ENCODE peak calls at places on chromosomes 5 and 9, in eight cellular contexts. G, P, O, N, Q, E, R and A are unnamed samples.
A peak's percentile ranks its signal among the peaks of the same experiment; 100 is the strongest.

GRCh38 chr5:168796840-168797548 is 217.8 kb upstream of the PANK3 start:
- DNase-seq in G (no peak), P (no peak), O (no peak), N (no peak), Q (no peak), E (no peak), R (no peak), A (no peak)

GRCh38 chr9:127937383-127938297 is at the start of gene DPM2:
- DNase-seq in G (peak; percentile 93), P (peak; percentile 96), O (peak; percentile 77), N (peak; percentile 92), Q (peak; percentile 61), E (peak; percentile 96), R (peak; percentile 79), A (peak; percentile 94)

GRCh38 chr9:4615251-4615650 is 46.8 kb upstream of the PLPP6 start:
- DNase-seq in G (no peak), P (no peak), O (no peak), N (no peak), Q (no peak), E (no peak), R (peak; percentile 4), A (no peak)

GRCh38 chr5:136963521-136963920 is 535.6 kb downstream of the SPOCK1 start:
- DNase-seq in G (no peak), P (no peak), O (no peak), N (no peak), Q (no peak), E (no peak), R (peak; percentile 23), A (no peak)

GRCh38 chr5:38734353-38734752 is 111.5 kb upstream of the OSMR start:
- DNase-seq in G (no peak), P (no peak), O (no peak), N (no peak), Q (no peak), E (peak; percentile 84), R (no peak), A (no peak)

GRCh38 chr5:32225445-32225844 is 51.3 kb upstream of the GOLPH3 start:
- DNase-seq in G (no peak), P (no peak), O (peak; percentile 33), N (no peak), Q (no peak), E (no peak), R (no peak), A (no peak)

GRCh38 chr5:170225326-170226137 is 7.3 kb upstream of the C5orf58 start:
- DNase-seq in G (peak; percentile 70), P (peak; percentile 56), O (peak; percentile 40), N (peak; percentile 83), Q (peak; percentile 50), E (peak; percentile 91), R (peak; percentile 76), A (peak; percentile 74)

GRCh38 chr5:37850128-37850865 is 10.5 kb upstream of the GDNF start:
- DNase-seq in G (no peak), P (no peak), O (no peak), N (no peak), Q (no peak), E (no peak), R (no peak), A (no peak)

GRCh38 chr5:124210106-124210918 is 536.1 kb downstream of the ZNF608 start:
- DNase-seq in G (no peak), P (no peak), O (no peak), N (no peak), Q (no peak), E (no peak), R (no peak), A (no peak)

GRCh38 chr9:90815183-90815943 is 13.7 kb downstream of the SYK start:
- DNase-seq in G (no peak), P (peak; percentile 85), O (no peak), N (no peak), Q (no peak), E (no peak), R (no peak), A (no peak)

GRCh38 chr9:76379494-76379893 is 14.7 kb downstream of the RFK start:
- DNase-seq in G (no peak), P (no peak), O (peak; percentile 99), N (no peak), Q (no peak), E (no peak), R (peak; percentile 84), A (no peak)

GRCh38 chr5:23027341-23027740 is 174.2 kb upstream of the CDH12 start:
- DNase-seq in G (no peak), P (no peak), O (no peak), N (no peak), Q (no peak), E (no peak), R (no peak), A (no peak)

GRCh38 chr5:68024426-68024825 is 191.1 kb upstream of the PIK3R1 start:
- DNase-seq in G (no peak), P (no peak), O (no peak), N (no peak), Q (no peak), E (no peak), R (no peak), A (no peak)

GRCh38 chr5:177997319-177997670 is 1.3 kb upstream of the PROP1 start:
- DNase-seq in G (no peak), P (no peak), O (no peak), N (no peak), Q (no peak), E (no peak), R (peak; percentile 38), A (no peak)

GRCh38 chr5:147267082-147267832 is 32.4 kb downstream of the STK32A start:
- DNase-seq in G (no peak), P (no peak), O (no peak), N (no peak), Q (no peak), E (no peak), R (no peak), A (no peak)

GRCh38 chr5:149959406-149960236 is 937 bp upstream of the SLC26A2 start:
- DNase-seq in G (peak; percentile 51), P (peak; percentile 49), O (peak; percentile 39), N (peak; percentile 73), Q (peak; percentile 87), E (peak; percentile 69), R (peak; percentile 84), A (peak; percentile 69)

DNA sequence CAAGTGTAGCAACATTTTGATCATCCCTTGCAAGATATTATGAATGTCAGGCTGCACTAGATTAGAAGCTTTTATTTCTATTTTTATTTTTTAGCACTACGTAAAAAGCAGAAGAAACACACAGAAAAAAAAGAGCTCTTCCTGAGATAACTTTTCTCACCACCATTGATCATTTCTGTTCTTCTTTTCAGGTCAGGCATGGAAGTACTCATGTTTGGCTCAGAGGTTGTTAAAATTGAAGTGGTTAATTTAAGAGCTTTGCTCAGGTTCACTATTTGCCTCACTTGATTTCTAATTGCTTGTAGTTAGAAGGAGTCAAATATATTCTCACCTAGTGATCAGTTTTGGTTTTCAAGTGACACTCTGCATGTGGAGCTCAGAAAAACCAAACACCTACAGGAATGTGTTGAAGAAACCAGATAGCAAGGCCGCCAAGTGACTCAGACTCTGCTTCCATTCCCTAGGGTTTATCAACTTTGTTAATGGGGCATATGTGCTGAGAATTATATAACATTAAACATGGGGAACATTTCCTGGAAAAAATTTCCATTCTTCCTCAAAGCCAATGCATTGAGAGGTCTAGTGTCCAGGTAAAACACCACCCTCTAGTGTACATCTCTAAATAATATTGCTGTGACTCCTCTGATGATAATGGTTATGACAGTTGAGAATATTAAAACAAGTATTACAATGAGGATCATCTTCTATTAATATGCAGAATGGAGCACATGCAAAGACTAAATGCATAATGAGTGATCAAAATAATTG is 679.7 kb downstream of the CETN3 start:
- DNase-seq in G (no peak), P (no peak), O (peak; percentile 34), N (peak; percentile 15), Q (peak; percentile 21), E (no peak), R (peak; percentile 73), A (peak; percentile 39)
- TF ChIP-seq CTCF in G (peak; percentile 35), P (peak; percentile 34), O (peak; percentile 41), N (peak; percentile 45), Q (peak; percentile 42), E (peak; percentile 34), R (peak; percentile 80), A (peak; percentile 62)

DNA sequence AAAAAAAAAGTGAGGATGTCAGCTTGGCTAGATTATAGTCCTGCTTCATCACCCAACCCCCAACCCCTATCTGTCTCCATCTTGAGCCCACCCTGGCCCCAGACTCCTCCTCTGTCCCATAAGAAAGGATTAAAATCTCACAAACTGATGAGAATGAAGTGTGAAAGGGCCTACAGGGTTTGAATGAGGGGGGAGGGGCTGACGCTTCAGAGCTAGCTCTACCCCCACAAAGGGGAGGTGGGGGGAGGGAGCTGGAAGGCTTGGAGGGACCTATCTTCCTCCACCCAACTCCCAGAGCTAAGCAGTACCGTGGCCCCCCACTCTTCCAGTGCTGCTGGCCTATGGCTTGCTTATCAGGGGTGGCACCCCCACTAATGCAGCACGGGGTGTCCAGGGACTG is 43.7 kb upstream of the HAND1 start:
- DNase-seq in G (no peak), P (no peak), O (no peak), N (no peak), Q (no peak), E (peak; percentile 67), R (no peak), A (no peak)
- H3K9me2 ChIP-seq in G (no peaks in the 10 kb centered on the region), P (no peaks in the 10 kb centered on the region), O (no peaks in the 10 kb centered on the region), N (no peaks in the 10 kb centered on the region), Q (no peaks in the 10 kb centered on the region), E (no peaks in the 10 kb centered on the region), R (no peaks in the 10 kb centered on the region), A (no peaks in the 10 kb centered on the region)

GRCh38 chr5:171588046-171588445 is 168.6 kb downstream of the FGF18 start:
- DNase-seq in G (no peak), P (no peak), O (no peak), N (no peak), Q (no peak), E (no peak), R (no peak), A (no peak)

GRCh38 chr5:171582849-171583248 is 163.4 kb downstream of the FGF18 start:
- DNase-seq in G (no peak), P (no peak), O (no peak), N (no peak), Q (no peak), E (no peak), R (no peak), A (no peak)

GRCh38 chr5:171586436-171586835 is 167.0 kb downstream of the FGF18 start:
- DNase-seq in G (no peak), P (no peak), O (no peak), N (no peak), Q (no peak), E (no peak), R (no peak), A (no peak)

GRCh38 chr5:171588790-171589189 is 169.3 kb downstream of the FGF18 start:
- DNase-seq in G (no peak), P (no peak), O (no peak), N (no peak), Q (no peak), E (no peak), R (no peak), A (no peak)

GRCh38 chr5:171585981-171586380 is 166.5 kb downstream of the FGF18 start:
- DNase-seq in G (no peak), P (no peak), O (no peak), N (no peak), Q (no peak), E (no peak), R (no peak), A (no peak)
- H3K79me2 ChIP-seq in G (no peaks in the 10 kb centered on the region), P (no peaks in the 10 kb centered on the region), O (no peaks in the 10 kb centered on the region), N (no peaks in the 10 kb centered on the region), Q (no peaks in the 10 kb centered on the region), E (no peaks in the 10 kb centered on the region), R (no peaks in the 10 kb centered on the region), A (no peaks in the 10 kb centered on the region)

DNA sequence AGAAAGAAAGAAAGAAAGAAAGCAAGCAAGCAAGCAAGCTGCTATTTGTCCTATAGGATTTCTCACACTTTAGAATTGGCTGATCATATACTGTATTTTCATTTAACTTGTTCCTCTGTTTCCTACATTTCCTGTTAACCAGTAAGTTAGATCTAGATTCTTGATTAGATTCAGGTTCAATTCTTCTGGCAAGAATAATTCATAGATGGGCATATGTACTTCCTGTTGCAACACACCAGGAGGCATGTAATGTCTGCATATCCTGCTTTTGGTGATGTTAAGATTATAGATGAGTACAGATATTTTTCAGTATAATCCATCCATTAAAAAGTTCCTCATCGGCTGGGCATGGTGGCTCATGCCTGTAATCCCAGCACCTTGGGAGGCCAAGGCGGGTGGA is 10.8 kb upstream of the KIF27 start:
- DNase-seq in G (no peak), P (no peak), O (peak; percentile 45), N (no peak), Q (no peak), E (no peak), R (no peak), A (no peak)
- TF ChIP-seq CTCF in G (no peak), P (no peak), O (no peak), N (no peak), Q (no peak), E (no peak), R (no peak), A (no peak)